ENCODE peak calls at places on chromosome 16, in five cellular contexts. Y, I, H, Q and V are unnamed samples.

GRCh38 chr16:60123387-60124023 is 1389.4 kb upstream of the GOT2 start:
- DNase-seq in Y (no peak), Q (no peak), H (no peak), I (no peak), V (no peak)

GRCh38 chr16:56742030-56742984 is 12.4 kb downstream of the NUP93 start:
- DNase-seq in H (no peak), I (no peak), Q (no peak), Y (no peak), V (no peak)

GRCh38 chr16:56470232-56470631 is 18.9 kb downstream of the OGFOD1 start:
- DNase-seq in H (no peak), Y (no peak), Q (no peak), I (no peak), V (no peak)

GRCh38 chr16:46970089-46970488 is 3.4 kb downstream of the DNAJA2 start:
- DNase-seq in Q (no peak), I (peak; percentile 79), Y (no peak), H (no peak), V (no peak)

GRCh38 chr16:66399930-66400329 is 27.2 kb upstream of the BEAN1 start:
- DNase-seq in I (no peak), Y (no peak), H (no peak), Q (no peak), V (no peak)

GRCh38 chr16:70544548-70544947 is 20.9 kb downstream of the SF3B3 start:
- DNase-seq in Q (no peak), Y (no peak), I (no peak), H (no peak), V (no peak)

GRCh38 chr16:50451951-50452508 is 83.2 kb upstream of the BRD7 start:
- DNase-seq in I (no peak), Q (no peak), H (no peak), Y (no peak), V (no peak)

GRCh38 chr16:2212362-2213324 is 2.0 kb upstream of the BRICD5 start:
- DNase-seq in Q (no peak), Y (no peak), H (no peak), I (no peak), V (no peak)

GRCh38 chr16:10679921-10680320 is 14.8 kb downstream of the TEKT5 start:
- DNase-seq in H (no peak), Y (no peak), Q (no peak), I (no peak), V (no peak)

GRCh38 chr16:19400709-19401108 is 17.0 kb upstream of the TMC5 start:
- DNase-seq in H (no peak), Y (peak; percentile 15), I (no peak), Q (no peak), V (no peak)

GRCh38 chr16:12613131-12613991 is 190.3 kb downstream of the CPPED1 start:
- DNase-seq in Y (peak; percentile 39), I (peak; percentile 100), Q (peak; percentile 76), H (no peak), V (no peak)

GRCh38 chr16:89143201-89143741 is 28.3 kb upstream of the CDH15 start:
- DNase-seq in Q (no peak), Y (no peak), H (no peak), I (no peak), V (no peak)

DNA sequence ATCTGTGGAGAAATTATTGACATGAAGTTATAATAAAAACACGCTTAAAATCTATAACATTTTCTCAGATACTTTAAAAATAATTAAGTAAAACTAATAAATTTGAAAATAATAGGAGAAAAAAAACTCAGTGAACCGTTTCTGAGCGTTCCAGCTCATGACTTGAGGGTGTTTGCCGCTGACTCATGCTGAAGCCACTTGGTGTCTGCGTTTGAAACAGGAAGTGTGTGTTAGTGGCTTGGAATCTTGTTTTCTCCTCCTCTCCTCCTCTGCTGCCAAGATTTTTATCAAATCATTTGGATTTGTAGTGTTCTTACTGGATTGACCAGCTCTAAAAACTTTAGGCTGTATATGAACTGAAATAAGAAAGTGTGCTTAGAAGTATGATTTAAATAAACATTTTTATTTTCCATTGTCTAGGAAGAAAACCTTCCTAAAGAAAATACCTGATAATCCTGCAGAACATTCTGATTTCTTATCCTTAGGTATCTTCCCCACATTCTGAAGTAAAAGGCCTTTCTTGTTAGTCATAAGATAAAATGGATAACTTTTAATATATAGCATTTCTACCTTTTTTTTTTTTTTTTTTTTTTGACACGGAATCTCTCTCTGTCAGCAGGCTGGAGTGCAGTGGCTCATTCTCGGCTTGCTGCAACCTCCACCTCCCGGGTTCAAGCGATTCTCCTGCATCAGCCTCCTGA is 30.8 kb downstream of the USP10 start:
- DNase-seq in I (peak; percentile 74), Y (no peak), H (no peak), Q (no peak), V (no peak)
- TF ChIP-seq TAF1 in I (no peak), Y (no peak), H (no peak), Q (no peak), V (no peak)

GRCh38 chr16:31033709-31034492 is 543 bp downstream of the STX4 start:
- DNase-seq in Y (no peak), Q (peak; percentile 54), H (peak; percentile 87), I (peak; percentile 89), V (peak; percentile 92)
- TF ChIP-seq POLR2A in Y (no peak), Q (no peak), H (no peak), I (peak; percentile 97), V (no peak)

GRCh38 chr16:31395647-31396046 is 2.5 kb downstream of the ITGAD start:
- DNase-seq in I (no peak), H (no peak), Y (no peak), Q (no peak), V (no peak)
- TF ChIP-seq TAF1 in I (no peak), H (no peak), Y (no peak), Q (no peak), V (no peak)

DNA sequence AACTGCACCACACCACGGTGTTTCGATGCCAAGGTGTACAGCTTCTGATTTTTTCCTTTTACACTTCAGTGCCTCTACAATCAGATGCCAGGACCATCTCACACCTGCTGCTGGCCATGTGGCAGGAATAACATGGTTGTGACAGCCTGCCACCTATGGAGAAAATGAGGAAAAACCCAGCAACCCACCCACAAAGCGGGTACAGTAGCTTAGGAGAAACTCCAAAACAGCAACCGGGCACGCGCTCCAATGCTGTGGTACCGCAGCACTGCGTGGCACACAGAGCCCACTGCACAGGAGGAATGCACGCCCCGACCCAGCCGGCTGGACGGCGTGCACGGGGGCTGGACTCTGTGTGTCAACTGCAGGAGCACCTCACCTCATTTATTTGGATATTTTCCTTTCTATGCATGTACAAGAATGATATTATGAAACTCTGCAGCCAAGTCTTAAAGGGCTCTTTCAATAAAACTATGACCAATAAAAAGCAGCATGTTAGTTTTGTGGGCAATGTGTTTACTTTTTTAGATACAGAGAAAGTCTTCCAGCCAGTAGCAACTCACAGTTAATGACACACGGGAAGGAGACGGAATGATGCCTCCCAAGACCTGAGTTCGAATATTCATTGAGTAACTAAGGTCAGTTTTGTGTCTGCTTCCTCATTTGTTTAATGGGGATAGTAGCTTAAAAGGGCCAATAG is 45.9 kb downstream of the MAP1LC3B start:
- DNase-seq in Y (no peak), I (no peak), Q (no peak), H (no peak), V (no peak)
- TF ChIP-seq POLR2A in Y (no peak), I (no peak), Q (no peak), H (no peak), V (no peak)

GRCh38 chr16:8430401-8430800 is 159.9 kb downstream of the TMEM114 start:
- DNase-seq in Y (no peak), H (no peak), I (no peak), Q (no peak), V (no peak)
- TF ChIP-seq TAF1 in Y (no peak), H (no peak), I (no peak), Q (no peak), V (no peak)

GRCh38 chr16:1107141-1107540 is 11.1 kb upstream of the C1QTNF8 start:
- DNase-seq in H (no peak), I (no peak), Q (no peak), Y (no peak), V (no peak)

GRCh38 chr16:1103649-1104005 is 7.6 kb upstream of the C1QTNF8 start:
- DNase-seq in Y (no peak), I (no peak), Q (no peak), H (no peak), V (no peak)

GRCh38 chr16:1106659-1107058 is 10.6 kb upstream of the C1QTNF8 start:
- DNase-seq in I (no peak), H (no peak), Y (no peak), Q (no peak), V (no peak)

GRCh38 chr16:1107731-1108130 is 11.7 kb upstream of the C1QTNF8 start:
- DNase-seq in I (no peak), H (no peak), Q (no peak), Y (no peak), V (no peak)

DNA sequence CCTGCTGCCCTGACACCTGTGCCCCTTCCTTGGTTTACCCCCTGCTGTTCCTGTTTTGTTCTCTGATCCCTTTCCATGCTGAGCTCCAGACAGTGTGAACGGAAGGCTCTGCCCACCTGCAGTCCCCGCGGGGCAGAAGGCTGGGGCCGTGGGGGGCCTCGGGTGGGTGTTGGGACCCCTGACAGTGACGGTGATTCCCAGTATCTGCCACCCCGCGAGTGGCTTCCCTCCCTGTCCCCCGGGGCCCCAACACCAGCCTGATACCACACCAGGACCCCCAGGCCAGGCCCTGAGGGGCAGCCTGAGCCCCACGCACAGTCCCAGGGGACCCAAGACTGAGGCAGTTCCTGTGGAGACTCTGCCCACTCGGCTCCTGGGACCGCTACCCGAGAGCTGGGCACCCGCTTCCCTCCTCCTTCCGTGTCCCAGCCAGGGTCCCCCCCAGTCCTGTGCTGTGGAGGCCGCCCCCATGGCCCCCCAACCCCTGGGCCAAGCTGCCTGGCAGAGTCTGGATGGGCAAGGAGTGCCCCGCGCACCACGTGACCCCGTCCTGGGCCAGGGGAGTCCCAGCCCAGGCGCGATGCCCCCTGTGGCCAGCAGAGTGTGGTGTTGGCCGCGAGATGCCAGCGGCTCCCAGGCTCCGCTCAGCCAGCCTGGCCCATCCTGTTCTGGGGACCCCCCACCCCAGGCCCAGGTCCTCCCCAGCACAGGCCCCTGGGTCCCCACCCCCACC is 10.0 kb upstream of the C1QTNF8 start:
- DNase-seq in Q (no peak), I (peak; percentile 39), H (peak; percentile 85), Y (no peak), V (peak; percentile 69)
- TF ChIP-seq POLR2A in Q (no peak), I (no peak), H (no peak), Y (no peak), V (no peak)

GRCh38 chr16:1144476-1145382 is 8.2 kb upstream of the CACNA1H start:
- DNase-seq in Q (no peak), Y (no peak), I (no peak), H (no peak), V (no peak)

GRCh38 chr16:1146409-1146808 is 6.5 kb upstream of the CACNA1H start:
- DNase-seq in H (no peak), Q (no peak), Y (no peak), I (no peak), V (no peak)

GRCh38 chr16:1149101-1149636 is 3.7 kb upstream of the CACNA1H start:
- DNase-seq in I (no peak), Y (no peak), H (no peak), Q (no peak), V (no peak)

GRCh38 chr16:1145383-1146100 is 7.4 kb upstream of the CACNA1H start:
- DNase-seq in Q (no peak), H (no peak), Y (no peak), I (no peak), V (no peak)

GRCh38 chr16:1147027-1147426 is 5.9 kb upstream of the CACNA1H start:
- DNase-seq in H (no peak), Q (no peak), Y (no peak), I (no peak), V (no peak)
- TF ChIP-seq TAF1 in H (no peak), Q (no peak), Y (no peak), I (no peak), V (no peak)

GRCh38 chr16:27253526-27253930 is 15.0 kb downstream of the NSMCE1 start:
- DNase-seq in Q (no peak), H (no peak), Y (no peak), I (no peak), V (no peak)
- TF ChIP-seq POLR2A in Q (no peak), H (no peak), Y (no peak), I (no peak), V (no peak)